ENCODE peak calls at places on chromosomes 12 and 14, in five cellular contexts. One of them, this sample, is unnamed.

GRCh38 chr14:105007593-105008264 is 13.2 kb downstream of the CDCA4 start:
- DNase-seq in ELF-1: no peak
- DNase-seq in NCI-H1092: no peak
- DNase-seq in neural crest cell: no peak
- DNase-seq in sigmoid colon: no peak
- DNase-seq in this sample: no peak

GRCh38 chr12:63420206-63420644 is 248.1 kb downstream of the DPY19L2 start:
- DNase-seq in ELF-1: peak
- DNase-seq in NCI-H1092: peak
- DNase-seq in neural crest cell: peak
- DNase-seq in sigmoid colon: no peak
- DNase-seq in this sample: peak

GRCh38 chr12:118850244-118850825 is 131.0 kb upstream of the SRRM4 start:
- DNase-seq in ELF-1: peak
- DNase-seq in NCI-H1092: no peak
- DNase-seq in neural crest cell: peak
- DNase-seq in sigmoid colon: no peak
- DNase-seq in this sample: no peak

GRCh38 chr12:5433081-5433839 is 1.4 kb downstream of the NTF3 start:
- DNase-seq in ELF-1: peak
- DNase-seq in NCI-H1092: no peak
- DNase-seq in neural crest cell: peak
- DNase-seq in sigmoid colon: no peak
- DNase-seq in this sample: peak

GRCh38 chr12:20596036-20596435 is 99.1 kb upstream of the SLCO1C1 start:
- DNase-seq in ELF-1: no peak
- DNase-seq in NCI-H1092: no peak
- DNase-seq in neural crest cell: no peak
- DNase-seq in sigmoid colon: no peak
- DNase-seq in this sample: no peak

GRCh38 chr12:103495783-103496456 is at the start of gene C12orf42:
- DNase-seq in ELF-1: peak
- DNase-seq in NCI-H1092: peak
- DNase-seq in neural crest cell: peak
- DNase-seq in sigmoid colon: no peak
- DNase-seq in this sample: no peak

GRCh38 chr14:70168401-70168800 is 20.4 kb downstream of the SLC8A3 start:
- DNase-seq in ELF-1: no peak
- DNase-seq in NCI-H1092: no peak
- DNase-seq in neural crest cell: no peak
- DNase-seq in sigmoid colon: no peak
- DNase-seq in this sample: no peak

GRCh38 chr12:69435644-69436043 is 34.5 kb upstream of the FRS2 start:
- DNase-seq in ELF-1: no peak
- DNase-seq in NCI-H1092: no peak
- DNase-seq in neural crest cell: no peak
- DNase-seq in sigmoid colon: no peak
- DNase-seq in this sample: peak

GRCh38 chr12:69284131-69284530 is 44.8 kb downstream of the CPSF6 start:
- DNase-seq in ELF-1: peak
- DNase-seq in NCI-H1092: peak
- DNase-seq in neural crest cell: peak
- DNase-seq in sigmoid colon: peak
- DNase-seq in this sample: peak

GRCh38 chr14:81406863-81407262 is 6.7 kb upstream of the STON2 start:
- DNase-seq in ELF-1: no peak
- DNase-seq in NCI-H1092: no peak
- DNase-seq in neural crest cell: no peak
- DNase-seq in sigmoid colon: no peak
- DNase-seq in this sample: peak

GRCh38 chr12:70178038-70178437 is 65.2 kb upstream of the CNOT2 start:
- DNase-seq in ELF-1: no peak
- DNase-seq in NCI-H1092: no peak
- DNase-seq in neural crest cell: no peak
- DNase-seq in sigmoid colon: no peak
- DNase-seq in this sample: no peak

GRCh38 chr14:105272623-105273022 is 24.3 kb downstream of the BTBD6 start:
- DNase-seq in ELF-1: peak
- DNase-seq in NCI-H1092: no peak
- DNase-seq in neural crest cell: no peak
- DNase-seq in sigmoid colon: no peak
- DNase-seq in this sample: no peak

GRCh38 chr12:130639759-130640158 is 76.3 kb downstream of the RIMBP2 start:
- DNase-seq in ELF-1: no peak
- DNase-seq in NCI-H1092: no peak
- DNase-seq in neural crest cell: no peak
- DNase-seq in sigmoid colon: no peak
- DNase-seq in this sample: no peak

GRCh38 chr12:90126125-90126524 is 417.5 kb upstream of the ATP2B1 start:
- DNase-seq in ELF-1: no peak
- DNase-seq in NCI-H1092: no peak
- DNase-seq in neural crest cell: no peak
- DNase-seq in sigmoid colon: no peak
- DNase-seq in this sample: no peak

GRCh38 chr12:116294464-116295002 is 17.0 kb upstream of the MED13L start:
- DNase-seq in ELF-1: no peak
- DNase-seq in NCI-H1092: no peak
- DNase-seq in neural crest cell: no peak
- DNase-seq in sigmoid colon: no peak
- DNase-seq in this sample: no peak

GRCh38 chr12:67758119-67758873 is 109.8 kb downstream of the DYRK2 start:
- DNase-seq in ELF-1: no peak
- DNase-seq in NCI-H1092: no peak
- DNase-seq in neural crest cell: no peak
- DNase-seq in sigmoid colon: no peak
- DNase-seq in this sample: no peak

GRCh38 chr12:131006036-131006735 is 52.5 kb downstream of the ADGRD1 start:
- DNase-seq in ELF-1: no peak
- DNase-seq in NCI-H1092: no peak
- DNase-seq in neural crest cell: no peak
- DNase-seq in sigmoid colon: no peak
- DNase-seq in this sample: no peak

GRCh38 chr12:46556105-46556559 is 183.6 kb upstream of the SLC38A2 start:
- DNase-seq in ELF-1: no peak
- DNase-seq in NCI-H1092: no peak
- DNase-seq in neural crest cell: no peak
- DNase-seq in sigmoid colon: no peak
- DNase-seq in this sample: peak

GRCh38 chr12:13275366-13275765 is 78.8 kb downstream of the EMP1 start:
- DNase-seq in ELF-1: no peak
- DNase-seq in NCI-H1092: peak
- DNase-seq in neural crest cell: no peak
- DNase-seq in sigmoid colon: no peak
- DNase-seq in this sample: no peak

GRCh38 chr12:53098982-53099651 is 1.6 kb downstream of the IGFBP6 start:
- DNase-seq in ELF-1: peak
- DNase-seq in NCI-H1092: peak
- DNase-seq in neural crest cell: peak
- DNase-seq in sigmoid colon: peak
- DNase-seq in this sample: peak

GRCh38 chr12:109542876-109543275 is 30.4 kb downstream of the MMAB start:
- DNase-seq in ELF-1: no peak
- DNase-seq in NCI-H1092: no peak
- DNase-seq in neural crest cell: no peak
- DNase-seq in sigmoid colon: no peak
- DNase-seq in this sample: no peak

GRCh38 chr12:46214668-46215429 is 54.0 kb downstream of the SLC38A1 start:
- DNase-seq in ELF-1: no peak
- DNase-seq in NCI-H1092: no peak
- DNase-seq in neural crest cell: no peak
- DNase-seq in sigmoid colon: no peak
- DNase-seq in this sample: peak

GRCh38 chr14:103194256-103195045 is 71.2 kb downstream of the TNFAIP2 start:
- DNase-seq in ELF-1: no peak
- DNase-seq in NCI-H1092: no peak
- DNase-seq in neural crest cell: no peak
- DNase-seq in sigmoid colon: peak
- DNase-seq in this sample: peak

GRCh38 chr12:54016478-54016964 is 7.7 kb downstream of the HOXC8 start:
- DNase-seq in ELF-1: no peak
- DNase-seq in NCI-H1092: peak
- DNase-seq in neural crest cell: no peak
- DNase-seq in sigmoid colon: no peak
- DNase-seq in this sample: peak

GRCh38 chr14:26602902-26603301 is 5.1 kb upstream of the NOVA1 start:
- DNase-seq in ELF-1: no peak
- DNase-seq in NCI-H1092: no peak
- DNase-seq in neural crest cell: no peak
- DNase-seq in sigmoid colon: no peak
- DNase-seq in this sample: no peak

GRCh38 chr12:71551529-71551928 is 111.9 kb downstream of the LGR5 start:
- DNase-seq in ELF-1: no peak
- DNase-seq in NCI-H1092: no peak
- DNase-seq in neural crest cell: no peak
- DNase-seq in sigmoid colon: no peak
- DNase-seq in this sample: peak

GRCh38 chr12:47080725-47081502 is 1.2 kb upstream of the AMIGO2 start:
- DNase-seq in ELF-1: peak
- DNase-seq in NCI-H1092: no peak
- DNase-seq in neural crest cell: no peak
- DNase-seq in sigmoid colon: peak
- DNase-seq in this sample: peak

GRCh38 chr12:30989754-30990153 is 63.2 kb downstream of the TSPAN11 start:
- DNase-seq in ELF-1: peak
- DNase-seq in NCI-H1092: peak
- DNase-seq in neural crest cell: no peak
- DNase-seq in sigmoid colon: no peak
- DNase-seq in this sample: no peak

GRCh38 chr12:92871121-92871520 is 58.0 kb downstream of the EEA1 start:
- DNase-seq in ELF-1: no peak
- DNase-seq in NCI-H1092: no peak
- DNase-seq in neural crest cell: no peak
- DNase-seq in sigmoid colon: no peak
- DNase-seq in this sample: no peak

GRCh38 chr12:8493084-8493483 is 20.2 kb upstream of the CLEC4D start:
- DNase-seq in ELF-1: no peak
- DNase-seq in NCI-H1092: no peak
- DNase-seq in neural crest cell: no peak
- DNase-seq in sigmoid colon: no peak
- DNase-seq in this sample: no peak

GRCh38 chr14:99686557-99687283 is 2.6 kb downstream of the CYP46A1 start:
- DNase-seq in ELF-1: no peak
- DNase-seq in NCI-H1092: no peak
- DNase-seq in neural crest cell: no peak
- DNase-seq in sigmoid colon: peak
- DNase-seq in this sample: no peak

GRCh38 chr12:65334534-65334933 is 56.1 kb downstream of the MSRB3 start:
- DNase-seq in ELF-1: no peak
- DNase-seq in NCI-H1092: no peak
- DNase-seq in neural crest cell: no peak
- DNase-seq in sigmoid colon: no peak
- DNase-seq in this sample: peak

GRCh38 chr14:95979339-95980042 is 59.7 kb upstream of the C14orf132 start:
- DNase-seq in ELF-1: peak
- DNase-seq in NCI-H1092: no peak
- DNase-seq in neural crest cell: no peak
- DNase-seq in sigmoid colon: no peak
- DNase-seq in this sample: no peak